ENCODE peak calls at places on chromosomes 16 and 17, in nine cellular contexts. F is heart left ventricle, M is HepG2, U is transverse colon, S is breast epithelium, X is H1, Y is IMR-90, T is body of pancreas, P is prostate gland. E is an unnamed sample.

GRCh38 chr16:80639636-80640035 is 98.8 kb downstream of the DYNLRB2 start:
- DNase-seq in F (no peak), M (no peak), U (no peak), S (no peak), X (no peak), Y (no peak), T (no peak), P (no peak), E (no peak)

GRCh38 chr17:19346351-19347255 is 15.9 kb downstream of the B9D1 start:
- DNase-seq in F (peak), M (peak), U (peak), S (peak), X (no peak), Y (peak), T (peak), P (no peak), E (peak)

GRCh38 chr17:15231851-15232516 is 33.1 kb downstream of the PMP22 start:
- DNase-seq in F (no peak), M (no peak), U (no peak), S (no peak), X (no peak), Y (no peak), T (no peak), P (no peak), E (no peak)

GRCh38 chr17:33292184-33292980 is 713 bp downstream of the ASIC2 start:
- DNase-seq in F (no peak), M (no peak), U (peak), S (no peak), X (peak), Y (peak), T (no peak), P (no peak), E (no peak)

GRCh38 chr17:19424934-19425868 is 14.2 kb downstream of the RNF112 start:
- DNase-seq in F (no peak), M (no peak), U (no peak), S (no peak), X (no peak), Y (peak), T (no peak), P (no peak), E (no peak)

GRCh38 chr17:876272-876671 is 94.1 kb downstream of the MRM3 start:
- DNase-seq in F (no peak), M (no peak), U (no peak), S (no peak), X (no peak), Y (no peak), T (no peak), P (no peak), E (no peak)

GRCh38 chr16:27503662-27504061 is 46.1 kb downstream of the GTF3C1 start:
- DNase-seq in F (no peak), M (no peak), U (no peak), S (no peak), X (no peak), Y (no peak), T (no peak), P (no peak), E (no peak)

GRCh38 chr16:10876799-10877341 is at the start of gene CIITA:
- DNase-seq in F (peak), M (no peak), U (peak), S (peak), X (no peak), Y (peak), T (peak), P (no peak), E (peak)

GRCh38 chr16:52078716-52079655 is 468.0 kb downstream of the TOX3 start:
- DNase-seq in F (no peak), M (no peak), U (no peak), S (no peak), X (no peak), Y (no peak), T (no peak), P (no peak), E (no peak)

GRCh38 chr16:55672471-55672870 is 16.7 kb downstream of the SLC6A2 start:
- DNase-seq in F (peak), M (no peak), U (no peak), S (no peak), X (no peak), Y (no peak), T (peak), P (no peak), E (peak)

GRCh38 chr17:58189436-58190146 is 2.9 kb upstream of the EPX start:
- DNase-seq in F (no peak), M (no peak), U (no peak), S (no peak), X (no peak), Y (peak), T (peak), P (no peak), E (peak)

GRCh38 chr17:27845264-27846041 is 45.1 kb upstream of the NOS2 start:
- DNase-seq in F (no peak), M (peak), U (peak), S (no peak), X (no peak), Y (no peak), T (no peak), P (no peak), E (no peak)

GRCh38 chr17:1095093-1095852 is 84.5 kb downstream of the ABR start:
- DNase-seq in F (peak), M (no peak), U (no peak), S (no peak), X (no peak), Y (no peak), T (peak), P (peak), E (peak)

GRCh38 chr17:66466933-66467367 is 164.5 kb downstream of the PRKCA start:
- DNase-seq in F (no peak), M (peak), U (peak), S (no peak), X (no peak), Y (peak), T (peak), P (no peak), E (no peak)

GRCh38 chr17:19470529-19471261 is 59.7 kb downstream of the RNF112 start:
- DNase-seq in F (peak), M (no peak), U (peak), S (peak), X (peak), Y (peak), T (peak), P (peak), E (peak)

GRCh38 chr16:12314786-12315185 is 338.3 kb downstream of the SNX29 start:
- DNase-seq in F (no peak), M (no peak), U (no peak), S (no peak), X (no peak), Y (no peak), T (no peak), P (no peak), E (no peak)

GRCh38 chr16:68235882-68236803 is at the start of gene ESRP2:
- DNase-seq in F (no peak), M (peak), U (peak), S (peak), X (peak), Y (no peak), T (peak), P (peak), E (no peak)

GRCh38 chr16:54062361-54063346 is 223.9 kb downstream of the IRX3 start:
- DNase-seq in F (no peak), M (no peak), U (no peak), S (no peak), X (peak), Y (no peak), T (no peak), P (no peak), E (no peak)

GRCh38 chr16:19851476-19851875 is 33.2 kb downstream of the GPRC5B start:
- DNase-seq in F (no peak), M (no peak), U (no peak), S (no peak), X (no peak), Y (no peak), T (no peak), P (no peak), E (no peak)

GRCh38 chr16:13552062-13552959 is 367.6 kb upstream of the ERCC4 start:
- DNase-seq in F (no peak), M (no peak), U (no peak), S (no peak), X (no peak), Y (no peak), T (no peak), P (no peak), E (no peak)

GRCh38 chr17:4706121-4706520 is 2.2 kb upstream of the PELP1 start:
- DNase-seq in F (no peak), M (no peak), U (no peak), S (no peak), X (no peak), Y (peak), T (no peak), P (no peak), E (no peak)

GRCh38 chr16:68898026-68898425 is 54.7 kb downstream of the TANGO6 start:
- DNase-seq in F (no peak), M (no peak), U (no peak), S (no peak), X (no peak), Y (no peak), T (no peak), P (no peak), E (no peak)

GRCh38 chr16:82991435-82991834 is 364.7 kb downstream of the CDH13 start:
- DNase-seq in F (no peak), M (no peak), U (peak), S (no peak), X (no peak), Y (no peak), T (no peak), P (no peak), E (no peak)

GRCh38 chr17:58172369-58173071 is 5.7 kb downstream of the OR4D2 start:
- DNase-seq in F (no peak), M (peak), U (no peak), S (no peak), X (no peak), Y (peak), T (peak), P (no peak), E (no peak)

GRCh38 chr16:85963746-85964370 is 64.9 kb downstream of the IRF8 start:
- DNase-seq in F (peak), M (no peak), U (peak), S (no peak), X (no peak), Y (no peak), T (no peak), P (peak), E (no peak)

GRCh38 chr16:89999831-90000574 is 19.3 kb downstream of the DBNDD1 start:
- DNase-seq in F (no peak), M (no peak), U (no peak), S (no peak), X (no peak), Y (no peak), T (no peak), P (no peak), E (no peak)

GRCh38 chr17:725746-726145 is 6.7 kb upstream of the TLCD3A start:
- DNase-seq in F (no peak), M (no peak), U (no peak), S (no peak), X (no peak), Y (no peak), T (no peak), P (no peak), E (no peak)

GRCh38 chr17:73320601-73321264 is 8.9 kb upstream of the CDC42EP4 start:
- DNase-seq in F (no peak), M (no peak), U (no peak), S (no peak), X (no peak), Y (no peak), T (no peak), P (no peak), E (no peak)

GRCh38 chr17:48194097-48194550 is 86.6 kb downstream of the SNX11 start:
- DNase-seq in F (no peak), M (no peak), U (no peak), S (no peak), X (no peak), Y (peak), T (no peak), P (no peak), E (no peak)

GRCh38 chr16:85979605-85980004 is 80.6 kb downstream of the IRF8 start:
- DNase-seq in F (no peak), M (no peak), U (peak), S (no peak), X (no peak), Y (no peak), T (no peak), P (no peak), E (no peak)

GRCh38 chr17:33200587-33200986 is 92.5 kb downstream of the ASIC2 start:
- DNase-seq in F (no peak), M (no peak), U (no peak), S (no peak), X (no peak), Y (peak), T (no peak), P (no peak), E (no peak)

GRCh38 chr17:4110152-4110551 is 32.7 kb downstream of the ZZEF1 start:
- DNase-seq in F (no peak), M (no peak), U (no peak), S (no peak), X (no peak), Y (peak), T (no peak), P (no peak), E (no peak)

GRCh38 chr17:36936455-36936934 is 780 bp upstream of the LHX1 start:
- DNase-seq in F (no peak), M (no peak), U (no peak), S (no peak), X (peak), Y (no peak), T (no peak), P (no peak), E (no peak)

GRCh38 chr16:67941469-67942199 is 2.3 kb downstream of the LCAT start:
- DNase-seq in F (no peak), M (no peak), U (no peak), S (no peak), X (no peak), Y (no peak), T (no peak), P (no peak), E (no peak)

GRCh38 chr17:40112718-40113109 is 9.1 kb upstream of the MSL1 start:
- DNase-seq in F (peak), M (no peak), U (no peak), S (peak), X (no peak), Y (no peak), T (no peak), P (no peak), E (no peak)

GRCh38 chr17:2959371-2960130 is 103.9 kb downstream of the OR1D5 start:
- DNase-seq in F (no peak), M (no peak), U (no peak), S (no peak), X (no peak), Y (no peak), T (no peak), P (no peak), E (no peak)

GRCh38 chr17:68579194-68579900 is 21.8 kb downstream of the FAM20A start:
- DNase-seq in F (no peak), M (no peak), U (no peak), S (no peak), X (no peak), Y (no peak), T (no peak), P (no peak), E (no peak)

GRCh38 chr17:68584904-68585303 is 16.3 kb downstream of the FAM20A start:
- DNase-seq in F (no peak), M (peak), U (no peak), S (no peak), X (no peak), Y (no peak), T (no peak), P (no peak), E (no peak)

GRCh38 chr17:68580236-68580903 is 20.8 kb downstream of the FAM20A start:
- DNase-seq in F (no peak), M (peak), U (no peak), S (no peak), X (no peak), Y (peak), T (peak), P (no peak), E (peak)

GRCh38 chr17:68585643-68586042 is 15.5 kb downstream of the FAM20A start:
- DNase-seq in F (no peak), M (no peak), U (no peak), S (no peak), X (no peak), Y (no peak), T (no peak), P (no peak), E (no peak)

DNA sequence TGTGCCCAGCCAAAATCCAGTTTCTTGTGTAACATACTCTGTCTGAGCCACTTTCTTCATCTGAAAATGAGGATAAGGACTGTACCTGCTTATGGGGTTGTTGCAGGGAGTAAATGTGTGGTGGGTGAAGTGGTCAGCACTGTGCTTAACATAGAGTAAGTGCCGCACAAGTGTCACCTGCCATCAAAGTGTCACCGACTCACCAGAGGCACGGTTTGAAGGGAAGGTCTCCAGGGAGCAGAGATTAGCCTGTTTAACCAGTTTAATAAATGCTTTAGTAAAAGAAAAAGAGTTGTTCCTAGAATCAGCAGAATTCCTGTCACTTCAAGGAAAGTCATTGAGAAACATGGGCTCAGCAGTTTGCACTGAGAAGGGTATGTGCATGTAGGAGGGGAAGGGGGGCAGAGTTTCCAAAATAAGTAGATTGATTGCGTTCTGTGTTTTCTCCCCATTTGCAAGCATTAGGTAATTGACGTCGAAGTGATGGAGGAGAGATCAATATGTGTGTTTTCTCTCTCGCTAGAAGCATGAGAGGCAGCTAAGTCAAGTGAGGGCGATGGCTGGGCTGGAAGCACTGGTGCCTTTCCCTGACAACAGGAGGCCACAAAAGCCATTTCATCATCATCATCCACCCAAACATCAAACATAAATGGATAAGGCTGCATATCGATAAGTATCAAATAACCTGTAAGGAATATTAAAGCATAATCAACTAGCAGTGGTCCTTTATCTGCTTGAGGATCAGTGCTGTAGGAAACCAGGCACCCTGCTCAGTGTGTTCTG is 19.1 kb downstream of the FAM20A start:
- DNase-seq in F (no peak), M (no peak), U (no peak), S (no peak), X (no peak), Y (no peak), T (no peak), P (no peak), E (no peak)
- H3K27ac ChIP-seq in F (no peak), M (no peak), U (no peak), S (peak), X (no peak), Y (no peak), T (no peak), P (no peak), E (peak)

GRCh38 chr17:76671912-76672262 is 28.3 kb upstream of the ST6GALNAC1 start:
- DNase-seq in F (no peak), M (no peak), U (no peak), S (no peak), X (no peak), Y (no peak), T (no peak), P (no peak), E (no peak)
- TF ChIP-seq CTCF in F (no peak), M (no peak), U (no peak), S (peak), X (no peak), Y (no peak), T (peak), P (no peak), E (no peak)

GRCh38 chr16:26475579-26475978 is 591.1 kb upstream of the C16orf82 start:
- DNase-seq in F (no peak), M (no peak), U (no peak), S (no peak), X (no peak), Y (no peak), T (no peak), P (no peak), E (no peak)
- TF ChIP-seq POLR2A in F (no peak), M (no peak), U (no peak), S (no peak), X (no peak), Y (no peak), T (no peak), P (no peak), E (no peak)

DNA sequence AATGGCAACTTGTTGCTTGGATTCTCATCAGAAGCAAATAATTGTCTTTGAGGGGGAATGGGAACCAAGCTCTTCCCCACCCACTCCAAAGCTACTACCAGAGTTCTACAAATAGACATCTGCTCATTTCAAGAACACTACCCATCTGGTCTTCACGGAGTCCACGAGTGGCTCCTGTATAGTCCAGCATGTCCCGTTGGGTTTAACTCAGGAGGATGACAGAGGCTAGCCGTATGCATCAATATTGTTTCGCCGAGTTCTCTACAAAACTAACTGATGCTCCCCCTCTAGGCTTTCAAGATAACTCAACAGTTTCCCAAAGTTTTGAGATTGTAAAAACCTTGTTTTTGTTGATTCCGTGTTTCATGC is 730 bp upstream of the BLMH start:
- DNase-seq in F (no peak), M (no peak), U (no peak), S (no peak), X (no peak), Y (no peak), T (no peak), P (no peak), E (no peak)
- H3K27ac ChIP-seq in F (peak), M (peak), U (peak), S (peak), X (no peak), Y (no peak), T (no peak), P (peak), E (peak)

GRCh38 chr16:15858921-15859668 is 2.3 kb upstream of the MYH11 start:
- DNase-seq in F (no peak), M (no peak), U (no peak), S (no peak), X (no peak), Y (no peak), T (no peak), P (no peak), E (no peak)

GRCh38 chr16:15857779-15858560 is 1.1 kb upstream of the MYH11 start:
- DNase-seq in F (peak), M (no peak), U (peak), S (peak), X (peak), Y (peak), T (peak), P (peak), E (no peak)

GRCh38 chr16:15864939-15865338 is 8.1 kb upstream of the MYH11 start:
- DNase-seq in F (no peak), M (no peak), U (no peak), S (no peak), X (no peak), Y (peak), T (no peak), P (no peak), E (no peak)

GRCh38 chr16:15865742-15866141 is 8.9 kb upstream of the MYH11 start:
- DNase-seq in F (no peak), M (no peak), U (no peak), S (no peak), X (no peak), Y (peak), T (no peak), P (no peak), E (no peak)

DNA sequence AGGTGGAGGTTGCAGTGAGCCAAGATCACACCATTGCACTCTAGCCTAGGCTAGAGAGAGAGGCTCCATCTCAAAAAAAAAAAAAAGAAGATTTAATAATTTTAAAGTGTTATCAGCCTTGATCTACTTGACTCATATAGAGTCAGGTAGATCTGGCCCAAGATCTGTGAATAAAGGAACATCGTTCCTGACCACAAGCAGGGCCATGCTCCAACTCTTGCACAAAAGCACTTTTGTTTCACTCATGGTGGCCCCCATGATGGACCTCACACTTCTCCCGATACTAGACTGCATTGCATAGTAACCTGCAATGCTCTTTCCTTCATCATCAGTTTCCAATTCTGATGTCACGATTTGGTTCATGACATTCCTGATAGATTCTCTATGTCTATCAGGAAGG is 5.2 kb upstream of the MYH11 start:
- DNase-seq in F (no peak), M (no peak), U (no peak), S (no peak), X (no peak), Y (no peak), T (no peak), P (no peak), E (no peak)
- TF ChIP-seq CTCF in F (no peak), M (no peak), U (no peak), S (no peak), X (no peak), Y (no peak), T (no peak), P (no peak), E (no peak)

DNA sequence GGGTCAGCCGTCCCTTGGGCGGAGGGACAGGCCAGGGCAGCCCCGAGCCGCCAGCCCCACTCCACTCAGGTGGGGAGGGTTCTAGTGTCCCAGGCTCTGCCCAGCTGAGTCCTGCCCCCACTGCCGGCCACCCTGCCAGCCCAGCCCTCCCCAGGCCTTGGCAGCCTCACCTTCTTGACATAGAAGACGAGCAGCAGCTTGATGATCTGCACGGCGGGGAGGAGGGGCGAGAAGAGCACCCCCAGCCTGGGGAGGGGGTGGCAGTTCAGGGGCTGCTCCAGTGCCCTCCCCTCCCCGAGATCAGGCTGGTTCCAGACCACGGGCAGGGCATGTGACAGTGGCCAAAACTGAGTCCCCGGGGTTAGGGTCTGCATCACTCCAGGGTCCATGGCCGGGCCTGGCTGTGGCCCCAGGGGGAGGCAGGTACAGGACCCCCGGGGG is 9.7 kb downstream of the TMC6 start:
- DNase-seq in F (no peak), M (no peak), U (no peak), S (no peak), X (no peak), Y (no peak), T (no peak), P (no peak), E (no peak)
- TF ChIP-seq POLR2A in F (no peak), M (no peak), U (no peak), S (no peak), X (no peak), Y (no peak), T (no peak), P (no peak), E (no peak)